ENCODE peak calls at places on chromosomes 5 and 9, in ten cellular contexts. N, E, M, G, I, V, U, K, Q and R are unnamed samples.

GRCh38 chr5:179819296-179820126 is 1.2 kb upstream of the SQSTM1 start:
- DNase-seq in G (peak), U (peak), M (peak), K (peak), Q (peak), N (peak), I (peak), V (peak), E (no peak), R (no peak)

GRCh38 chr9:136588663-136589464 is 43.0 kb upstream of the NOTCH1 start:
- DNase-seq in U (no peak), N (no peak), I (no peak), V (no peak), K (no peak), M (no peak), E (no peak), Q (no peak), G (no peak), R (no peak)

GRCh38 chr9:4494337-4494736 is 4.1 kb downstream of the SLC1A1 start:
- DNase-seq in K (no peak), G (no peak), I (no peak), M (no peak), E (no peak), V (no peak), U (no peak), Q (no peak), N (no peak), R (no peak)

GRCh38 chr9:130780865-130781504 is 54.1 kb upstream of the ABL1 start:
- DNase-seq in E (no peak), N (no peak), G (no peak), K (no peak), V (no peak), I (peak), Q (no peak), M (peak), U (no peak), R (no peak)

GRCh38 chr5:920321-920720 is 27.6 kb downstream of the TRIP13 start:
- DNase-seq in G (no peak), K (no peak), E (no peak), U (no peak), V (no peak), N (no peak), M (no peak), Q (no peak), I (no peak), R (no peak)

GRCh38 chr5:23314827-23315226 is 192.6 kb upstream of the PRDM9 start:
- DNase-seq in U (no peak), I (no peak), V (no peak), M (no peak), Q (no peak), E (no peak), N (no peak), G (no peak), K (no peak), R (no peak)

GRCh38 chr9:89625721-89626687 is 21.2 kb downstream of the GADD45G start:
- DNase-seq in M (no peak), V (no peak), I (no peak), N (no peak), K (no peak), G (no peak), Q (no peak), E (no peak), U (no peak), R (no peak)

GRCh38 chr5:88860501-88860900 is 22.5 kb downstream of the MEF2C start:
- DNase-seq in E (no peak), N (no peak), M (no peak), V (no peak), K (no peak), I (peak), U (no peak), G (no peak), Q (no peak), R (no peak)

GRCh38 chr9:20640331-20641187 is 18.3 kb upstream of the MLLT3 start:
- DNase-seq in G (no peak), M (peak), I (peak), V (peak), U (peak), E (no peak), N (peak), K (peak), Q (no peak), R (no peak)

GRCh38 chr9:113580041-113580953 is 116.8 kb downstream of the RGS3 start:
- DNase-seq in K (peak), M (peak), Q (no peak), G (no peak), E (no peak), V (peak), I (peak), U (peak), N (peak), R (no peak)

GRCh38 chr5:174119386-174119785 is 73.9 kb downstream of the NSG2 start:
- DNase-seq in G (no peak), E (no peak), M (no peak), N (no peak), I (no peak), U (no peak), Q (peak), V (no peak), K (no peak), R (no peak)

GRCh38 chr5:112161392-112161748 is 257.7 kb downstream of the EPB41L4A start:
- DNase-seq in Q (no peak), U (no peak), M (no peak), I (no peak), E (no peak), V (no peak), G (no peak), K (no peak), N (no peak), R (no peak)

GRCh38 chr5:29780401-29780800 is 1413.1 kb upstream of the CDH6 start:
- DNase-seq in K (no peak), G (no peak), V (no peak), E (no peak), N (peak), U (no peak), M (no peak), Q (no peak), I (no peak), R (no peak)

GRCh38 chr9:120718328-120718727 is 4.1 kb upstream of the MEGF9 start:
- DNase-seq in M (no peak), Q (no peak), V (no peak), U (no peak), I (no peak), E (no peak), N (no peak), K (no peak), G (no peak), R (no peak)
- TF ChIP-seq CTCF in M (no peak), Q (no peak), V (no peak), U (no peak), I (no peak), E (no peak), N (no peak), K (no peak), G (no peak), R (no peak)

DNA sequence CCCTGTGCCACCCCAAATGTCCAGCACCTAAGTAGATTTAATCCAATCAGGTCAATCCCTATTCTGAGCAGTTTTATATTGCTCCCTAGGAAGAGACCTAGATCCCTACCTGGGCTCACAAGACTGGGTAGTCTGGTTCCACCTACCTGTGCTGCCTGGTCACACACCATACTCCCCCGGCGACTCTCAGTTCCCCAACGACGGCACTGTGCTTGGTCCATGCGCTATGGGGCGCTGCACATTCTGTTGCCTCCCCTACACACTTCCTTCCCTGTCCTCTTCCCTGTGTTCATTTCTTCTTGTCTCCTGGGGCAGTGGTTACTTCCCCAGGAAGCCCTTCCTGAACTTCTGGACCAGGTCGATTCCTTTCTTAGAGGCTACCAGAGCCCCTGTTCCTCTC is 109.9 kb upstream of the IL12B start:
- DNase-seq in G (no peak), N (no peak), V (no peak), M (no peak), I (no peak), E (no peak), Q (peak), K (no peak), U (peak), R (no peak)
- TF ChIP-seq CTCF in G (no peak), N (no peak), V (no peak), M (no peak), I (no peak), E (no peak), Q (no peak), K (no peak), U (peak), R (no peak)

GRCh38 chr9:124309665-124310064 is 51.9 kb downstream of the NEK6 start:
- DNase-seq in N (no peak), G (no peak), E (no peak), U (no peak), K (no peak), Q (peak), V (no peak), M (no peak), I (peak), R (no peak)

GRCh38 chr9:124313940-124314339 is 56.2 kb downstream of the NEK6 start:
- DNase-seq in I (no peak), G (no peak), K (no peak), U (no peak), M (no peak), E (no peak), V (no peak), Q (no peak), N (no peak), R (no peak)

GRCh38 chr9:124315856-124316255 is 58.1 kb downstream of the NEK6 start:
- DNase-seq in Q (no peak), V (no peak), K (no peak), E (no peak), U (no peak), N (no peak), M (no peak), I (no peak), G (no peak), R (no peak)

GRCh38 chr9:124311283-124311682 is 53.5 kb downstream of the NEK6 start:
- DNase-seq in U (no peak), G (peak), E (no peak), Q (peak), V (no peak), K (no peak), M (no peak), N (no peak), I (no peak), R (no peak)

DNA sequence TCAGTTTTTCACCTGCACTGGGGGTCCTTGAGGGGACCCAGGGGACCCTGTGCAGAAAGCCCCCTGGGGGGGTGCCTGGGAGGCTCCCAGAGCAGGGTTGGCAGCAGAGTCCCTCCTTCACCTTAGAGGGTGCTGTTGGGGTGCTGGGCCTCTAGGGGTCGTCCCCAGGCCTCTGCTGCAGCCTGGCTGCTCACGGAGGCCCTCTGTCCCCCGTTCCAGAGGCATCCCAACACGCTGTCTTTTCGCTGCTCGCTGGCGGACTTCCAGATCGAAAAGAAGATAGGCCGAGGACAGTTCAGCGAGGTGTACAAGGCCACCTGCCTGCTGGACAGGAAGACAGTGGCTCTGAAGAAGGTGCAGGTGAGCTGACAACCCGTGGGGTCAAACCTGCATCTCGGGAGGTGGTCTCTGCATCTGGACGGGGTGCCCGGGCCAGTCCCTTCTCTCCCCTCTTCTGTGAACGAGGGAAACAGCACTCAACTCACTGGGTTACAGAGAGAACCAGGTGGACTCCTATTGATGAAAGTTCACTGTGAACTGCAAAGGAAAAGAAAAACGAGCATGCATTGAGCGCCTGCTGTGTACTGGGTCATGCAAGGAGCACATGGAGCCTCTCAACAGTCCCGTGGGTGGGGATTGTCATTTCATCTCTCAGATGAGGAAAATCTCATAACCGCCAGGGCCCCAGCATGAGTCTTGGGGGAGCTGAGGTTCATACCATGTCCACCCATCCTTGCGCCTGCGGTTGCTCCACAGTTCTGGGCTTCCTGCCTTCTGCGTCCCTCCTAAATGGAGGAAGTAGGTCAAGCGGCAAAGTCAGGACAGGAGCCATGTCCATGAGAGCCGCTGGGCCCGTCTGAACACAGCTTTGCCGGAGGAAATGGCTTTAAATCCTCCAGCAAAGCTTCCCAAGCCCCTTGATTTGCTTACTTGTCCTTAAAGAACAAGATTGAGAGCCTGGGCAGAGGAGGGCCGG is 54.8 kb downstream of the NEK6 start:
- DNase-seq in E (no peak), Q (peak), U (no peak), V (no peak), G (peak), I (no peak), K (no peak), M (no peak), N (no peak), R (no peak)
- TF ChIP-seq CTCF in E (no peak), Q (peak), U (no peak), V (no peak), G (no peak), I (peak), K (no peak), M (no peak), N (no peak), R (no peak)

GRCh38 chr9:2158111-2158610 is 143.0 kb downstream of the SMARCA2 start:
- DNase-seq in K (peak), N (peak), U (peak), E (no peak), M (peak), V (peak), G (peak), Q (peak), I (peak), R (peak)
- TF ChIP-seq CTCF in K (no peak), N (no peak), U (no peak), E (peak), M (no peak), V (no peak), G (no peak), Q (peak), I (no peak), R (peak)

DNA sequence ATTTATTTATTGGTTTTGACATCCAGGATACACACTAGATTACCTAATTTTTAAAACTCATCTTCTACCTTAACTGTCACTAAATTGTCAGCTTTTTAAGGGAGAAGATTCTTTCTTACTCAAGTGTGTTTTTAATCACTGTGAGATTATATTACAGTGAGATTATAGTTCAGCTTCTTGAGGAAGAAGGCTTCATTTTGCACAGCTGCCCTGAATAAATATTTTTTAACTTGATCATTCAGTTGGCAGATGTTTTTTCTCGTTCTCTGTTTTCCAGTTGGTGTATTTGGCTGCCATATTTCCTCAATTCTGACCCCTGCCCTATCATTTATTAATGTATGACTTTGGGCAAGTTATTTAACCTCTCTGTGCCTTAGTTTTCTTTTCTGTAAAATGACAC is 15.0 kb upstream of the ELL2 start:
- DNase-seq in U (no peak), K (no peak), I (no peak), N (no peak), M (no peak), G (no peak), V (no peak), Q (no peak), E (no peak), R (no peak)
- TF ChIP-seq CTCF in U (no peak), K (no peak), I (no peak), N (no peak), M (no peak), G (no peak), V (no peak), Q (no peak), E (no peak), R (no peak)

DNA sequence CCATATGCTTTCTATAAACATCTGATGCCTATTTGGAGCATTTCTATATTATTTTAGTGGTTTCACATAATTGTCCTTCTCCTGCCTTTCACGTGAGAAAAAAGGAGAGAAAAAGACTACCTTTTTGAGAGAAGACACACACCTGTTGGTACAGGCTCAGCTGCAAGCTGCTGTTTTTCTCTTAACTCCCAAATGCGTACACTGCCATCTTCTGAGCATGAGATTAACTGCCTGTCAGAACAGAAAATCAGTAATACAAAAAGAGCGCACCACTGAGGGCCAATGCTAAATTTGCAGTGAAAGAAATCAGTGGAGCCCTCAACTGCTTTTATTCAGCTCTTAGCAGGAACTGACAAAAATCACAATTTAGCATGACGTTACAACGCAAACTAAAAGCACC is 54.9 kb downstream of the WDR41 start:
- DNase-seq in V (no peak), N (no peak), G (no peak), I (no peak), E (no peak), K (no peak), M (no peak), Q (peak), U (no peak), R (no peak)
- TF ChIP-seq CTCF in V (no peak), N (peak), G (no peak), I (no peak), E (peak), K (no peak), M (peak), Q (peak), U (no peak), R (peak)